ENCODE peak calls at places on chromosome 12, in five cellular contexts. H, T, X, W and G are unnamed samples.

GRCh38 chr12:70919597-70920035 is 922 bp downstream of the PTPRR start:
- DNase-seq in W (no peak), X (no peak), H (no peak), T (peak; percentile 78), G (peak; percentile 5)

GRCh38 chr12:100295764-100296555 is 29.0 kb downstream of the SCYL2 start:
- DNase-seq in T (no peak), W (peak; percentile 32), X (no peak), H (peak; percentile 56), G (no peak)

GRCh38 chr12:109900752-109901580 is 892 bp downstream of the TCHP start:
- DNase-seq in W (no peak), H (no peak), X (peak; percentile 43), T (peak; percentile 21), G (peak; percentile 7)

GRCh38 chr12:6212086-6212485 is 11.9 kb downstream of the CD9 start:
- DNase-seq in H (no peak), T (no peak), W (no peak), X (no peak), G (no peak)

GRCh38 chr12:29164477-29165163 is 15.5 kb downstream of the FAR2 start:
- DNase-seq in X (peak; percentile 49), W (peak; percentile 47), H (peak; percentile 62), T (no peak), G (peak; percentile 36)

GRCh38 chr12:103457471-103457870 is 38.3 kb downstream of the C12orf42 start:
- DNase-seq in W (no peak), T (no peak), X (no peak), H (no peak), G (no peak)

GRCh38 chr12:16359512-16360491 is 12.4 kb downstream of the MGST1 start:
- DNase-seq in H (peak; percentile 47), X (peak; percentile 72), T (peak; percentile 65), W (peak; percentile 25), G (no peak)

GRCh38 chr12:50887191-50887590 is 44.5 kb downstream of the TMPRSS12 start:
- DNase-seq in W (no peak), X (no peak), T (no peak), H (peak; percentile 18), G (no peak)

GRCh38 chr12:59067068-59067467 is 146.8 kb upstream of the LRIG3 start:
- DNase-seq in W (peak; percentile 98), H (peak; percentile 81), X (no peak), T (no peak), G (peak; percentile 98)

GRCh38 chr12:111766608-111767361 is at the start of gene ALDH2:
- DNase-seq in H (peak; percentile 43), X (peak; percentile 69), W (no peak), T (peak; percentile 92), G (no peak)

GRCh38 chr12:130413909-130414308 is 76.2 kb downstream of the PIWIL1 start:
- DNase-seq in X (no peak), T (no peak), W (no peak), H (no peak), G (no peak)

GRCh38 chr12:32586390-32586789 is 92.7 kb upstream of the DNM1L start:
- DNase-seq in T (no peak), H (peak; percentile 54), W (peak; percentile 84), X (no peak), G (peak; percentile 82)

GRCh38 chr12:65525501-65526141 is 247.1 kb downstream of the MSRB3 start:
- DNase-seq in W (peak; percentile 68), H (peak; percentile 85), X (no peak), T (no peak), G (peak; percentile 96)

GRCh38 chr12:106127289-106128126 is 11.2 kb downstream of the NUAK1 start:
- DNase-seq in X (no peak), T (no peak), H (peak; percentile 16), W (no peak), G (no peak)
- H3K4me1 ChIP-seq in X (no peaks in the 10 kb centered on the region), T (peaks cover 8% of the 10 kb centered on the region), H (peaks cover 16% of the 10 kb centered on the region), W (peaks cover 17% of the 10 kb centered on the region), G (peaks cover 14% of the 10 kb centered on the region)

DNA sequence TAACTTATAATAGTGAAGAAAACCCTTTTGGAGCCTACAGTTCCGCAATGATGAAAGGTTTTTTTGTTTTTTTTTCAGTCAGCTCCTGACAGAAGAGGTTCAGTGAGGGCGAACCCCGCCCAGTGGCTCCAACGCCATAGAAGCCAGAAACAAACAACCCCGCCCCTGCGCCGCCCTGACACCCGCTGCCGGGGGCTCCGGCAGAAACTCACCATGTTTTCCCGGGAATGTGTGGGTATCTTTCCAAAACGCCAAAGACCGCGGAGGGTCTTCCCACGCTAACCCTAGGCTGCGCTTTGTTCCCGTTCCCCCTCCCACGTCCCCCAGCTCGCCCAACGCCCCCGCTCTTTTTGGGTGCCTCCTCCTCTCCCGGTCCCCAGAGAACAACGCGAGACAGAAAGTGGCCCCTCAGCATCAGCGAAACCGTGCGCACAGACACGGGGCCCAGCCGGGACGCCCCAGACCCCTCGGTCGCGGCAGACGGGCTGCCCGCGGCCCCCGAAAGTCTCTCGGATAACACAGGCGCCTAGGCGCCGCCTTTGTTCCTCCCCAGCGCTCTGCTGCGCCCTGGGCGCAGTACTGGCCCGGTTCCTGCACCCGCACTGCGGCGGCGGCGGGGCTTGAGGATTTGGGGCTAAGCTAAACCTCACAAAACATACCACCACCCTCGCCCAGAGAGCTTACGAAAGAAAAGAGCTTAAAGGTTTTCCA is 520 bp downstream of the TUBA1A start:
- DNase-seq in T (peak; percentile 66), X (peak; percentile 78), W (peak; percentile 77), H (peak; percentile 42), G (peak; percentile 58)
- TF ChIP-seq CTCF in T (no peak), X (peak; percentile 38), W (no peak), H (no peak), G (no peak)

GRCh38 chr12:54261817-54262402 is 18.0 kb downstream of the CBX5 start:
- DNase-seq in W (no peak), X (no peak), T (no peak), H (no peak), G (no peak)

GRCh38 chr12:54259194-54260011 is 20.5 kb downstream of the CBX5 start:
- DNase-seq in W (peak; percentile 77), H (peak; percentile 87), X (peak; percentile 92), T (peak; percentile 94), G (peak; percentile 77)

GRCh38 chr12:54262403-54262925 is 17.5 kb downstream of the CBX5 start:
- DNase-seq in W (no peak), H (peak; percentile 61), T (peak; percentile 11), X (no peak), G (peak; percentile 66)

GRCh38 chr12:54257332-54257731 is 22.6 kb downstream of the CBX5 start:
- DNase-seq in H (no peak), X (no peak), W (no peak), T (no peak), G (no peak)

DNA sequence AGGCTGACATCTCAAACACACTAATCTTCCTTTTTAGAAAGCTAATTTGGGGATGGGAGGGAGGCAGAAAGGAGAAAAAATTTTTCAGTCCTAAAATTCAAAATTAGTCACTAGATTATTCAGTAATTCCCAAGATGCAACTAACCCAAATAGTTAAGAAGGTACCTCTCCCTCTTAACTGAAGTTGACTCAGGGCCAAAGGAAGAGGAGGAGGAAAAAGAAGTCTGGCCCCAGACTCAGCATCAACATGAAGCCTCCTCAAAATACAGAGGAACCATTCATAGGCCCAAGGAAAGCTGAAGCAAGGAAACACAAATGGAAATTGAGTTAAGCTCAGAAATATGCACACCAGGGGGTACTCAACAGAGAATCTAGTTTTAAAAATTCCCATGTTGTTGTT is 21.6 kb downstream of the CBX5 start:
- DNase-seq in H (peak; percentile 70), W (no peak), X (no peak), T (no peak), G (no peak)
- H3K4me1 ChIP-seq in H (peaks cover 19% of the 10 kb centered on the region), W (peaks cover 36% of the 10 kb centered on the region), X (peaks cover 53% of the 10 kb centered on the region), T (peaks cover 53% of the 10 kb centered on the region), G (peaks cover 31% of the 10 kb centered on the region)

GRCh38 chr12:4911316-4911994 is 1.8 kb downstream of the KCNA1 start:
- DNase-seq in W (no peak), H (no peak), T (no peak), X (no peak), G (no peak)

GRCh38 chr12:4909397-4909733 is 340 bp upstream of the KCNA1 start:
- DNase-seq in W (no peak), X (no peak), H (no peak), T (no peak), G (no peak)

GRCh38 chr12:4910502-4911315 is 1.0 kb downstream of the KCNA1 start:
- DNase-seq in X (no peak), W (no peak), H (no peak), T (no peak), G (no peak)

GRCh38 chr12:4909734-4910501 is at the start of gene KCNA1:
- DNase-seq in W (peak; percentile 8), X (no peak), H (no peak), T (peak; percentile 70), G (no peak)

DNA sequence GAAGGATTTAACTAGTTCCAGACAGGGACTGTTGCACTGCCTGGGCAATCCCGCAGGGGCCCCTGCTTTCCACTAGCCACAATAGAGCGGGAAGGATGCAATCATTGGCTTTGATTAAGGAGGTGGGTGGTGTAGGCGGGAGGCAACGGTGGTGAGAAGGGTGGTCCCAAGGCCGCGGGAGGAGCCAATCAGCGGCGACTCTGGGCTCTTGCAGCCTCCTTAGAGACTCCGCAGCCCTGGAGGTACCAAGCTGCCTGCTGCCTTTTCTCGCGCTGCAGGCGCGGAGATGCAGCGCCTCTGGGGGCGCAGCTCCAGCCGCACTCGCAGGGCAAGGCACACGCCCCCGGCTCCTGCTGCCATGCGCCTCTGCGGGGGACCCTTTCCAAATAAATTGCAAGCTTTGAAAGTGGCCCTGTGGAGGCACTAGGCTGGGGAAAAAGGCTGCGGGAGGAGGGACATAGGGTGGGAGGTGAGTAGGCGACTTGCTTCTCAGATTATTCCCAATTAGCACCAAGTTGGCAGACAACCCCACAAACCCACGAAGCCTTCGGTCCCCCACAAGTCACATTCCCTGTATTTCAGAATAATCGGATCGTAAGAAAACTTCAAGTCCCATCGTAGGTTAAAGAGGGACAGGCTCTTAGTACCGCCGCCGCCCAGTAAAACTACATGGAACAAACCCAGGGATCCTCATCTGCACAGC is 860 bp upstream of the KCNA1 start:
- DNase-seq in X (no peak), W (no peak), T (peak; percentile 58), H (no peak), G (no peak)
- TF ChIP-seq CTCF in X (peak; percentile 14), W (no peak), T (peak; percentile 21), H (no peak), G (peak; percentile 17)

GRCh38 chr12:69473229-69473628 is 3.0 kb downstream of the FRS2 start:
- DNase-seq in T (no peak), H (no peak), W (no peak), X (no peak), G (no peak)
- H3K4me1 ChIP-seq in T (peaks cover 47% of the 10 kb centered on the region), H (peaks cover 16% of the 10 kb centered on the region), W (peaks cover 21% of the 10 kb centered on the region), X (peaks cover 25% of the 10 kb centered on the region), G (peaks cover 19% of the 10 kb centered on the region)

DNA sequence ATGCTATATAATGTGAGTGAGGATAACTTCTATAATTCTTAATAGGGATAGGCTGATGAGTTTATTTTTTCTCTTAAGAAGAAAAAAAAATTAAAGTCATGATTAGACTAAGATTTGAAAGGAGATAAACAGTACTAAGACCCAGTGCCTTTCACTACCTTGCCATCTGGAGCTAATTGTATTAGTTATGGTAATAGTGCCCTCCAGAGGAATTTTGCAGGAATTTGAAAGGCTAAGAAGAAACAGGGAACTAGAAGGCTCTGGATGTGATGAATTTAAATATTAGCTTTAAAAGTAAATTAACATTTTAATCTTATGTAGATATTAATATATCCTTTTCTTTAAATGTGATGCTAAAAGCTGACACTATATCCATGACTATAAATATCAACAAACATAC is 36.6 kb upstream of the PIK3C2G start:
- DNase-seq in T (peak; percentile 46), W (peak; percentile 34), H (peak; percentile 5), X (peak; percentile 3), G (peak; percentile 29)
- TF ChIP-seq CTCF in T (peak; percentile 62), W (peak; percentile 63), H (peak; percentile 28), X (peak; percentile 61), G (peak; percentile 80)